ENCODE peak calls at places on chromosomes 12 and 14, in ten cellular contexts. P, L, T, B, I, O, Y, W, X and E are unnamed samples.

GRCh38 chr14:34667007-34667406 is 37.1 kb upstream of the SNX6 start:
- DNase-seq in I (no peak), T (no peak), L (no peak), B (no peak), O (no peak), P (no peak), X (no peak), Y (no peak), W (no peak), E (no peak)

GRCh38 chr12:29023436-29024076 is 125.5 kb upstream of the FAR2 start:
- DNase-seq in O (no peak), P (no peak), T (peak), Y (no peak), L (no peak), I (no peak), X (no peak), B (no peak), W (no peak), E (no peak)

GRCh38 chr12:11460343-11461023 is 65.1 kb upstream of the PRB2 start:
- DNase-seq in B (no peak), Y (no peak), I (no peak), L (no peak), T (no peak), X (no peak), O (no peak), P (no peak), W (no peak), E (no peak)

GRCh38 chr12:117884161-117884560 is 84.6 kb downstream of the KSR2 start:
- DNase-seq in P (no peak), X (no peak), O (no peak), L (no peak), B (no peak), Y (no peak), W (no peak), T (no peak), I (no peak), E (no peak)

GRCh38 chr12:59803735-59804134 is 207.9 kb downstream of the SLC16A7 start:
- DNase-seq in P (no peak), T (no peak), W (no peak), O (no peak), L (peak), I (no peak), B (no peak), X (no peak), Y (no peak), E (no peak)

GRCh38 chr14:103488960-103489359 is 33.7 kb downstream of the CKB start:
- DNase-seq in O (no peak), Y (no peak), W (no peak), L (no peak), I (no peak), X (no peak), P (no peak), B (no peak), T (no peak), E (no peak)

GRCh38 chr14:70027785-70028428 is 148.7 kb downstream of the SMOC1 start:
- DNase-seq in O (peak), Y (peak), P (peak), B (peak), I (peak), X (peak), W (peak), T (peak), L (peak), E (peak)

GRCh38 chr14:103140316-103141109 is 17.3 kb downstream of the TNFAIP2 start:
- DNase-seq in X (no peak), B (no peak), L (no peak), T (peak), P (no peak), Y (no peak), O (no peak), I (no peak), W (no peak), E (no peak)

GRCh38 chr14:100523536-100524025 is 63.6 kb downstream of the BEGAIN start:
- DNase-seq in T (no peak), I (peak), W (no peak), Y (peak), X (no peak), B (no peak), P (no peak), L (no peak), O (peak), E (no peak)

GRCh38 chr12:1731019-1731687 is 40.3 kb downstream of the ADIPOR2 start:
- DNase-seq in B (no peak), P (no peak), L (no peak), T (no peak), O (no peak), W (no peak), I (no peak), X (no peak), Y (no peak), E (no peak)